ENCODE peak calls at places on chromosomes 2 and 18, in seven cellular contexts. E, M, B, P, R, I and V are unnamed samples.

GRCh38 chr2:239827511-239827865 is 197.7 kb downstream of the NDUFA10 start:
- DNase-seq in B (no peak), R (no peak), E (no peak), P (no peak), M (no peak), I (no peak), V (no peak)

GRCh38 chr2:241931084-241931975 is 61.8 kb downstream of the RTP5 start:
- DNase-seq in I (no peak), B (no peak), P (no peak), M (no peak), E (no peak), R (no peak), V (no peak)

GRCh38 chr2:228657807-228658402 is 476.4 kb upstream of the SPHKAP start:
- DNase-seq in E (peak; percentile 76), P (peak; percentile 3), I (peak; percentile 48), B (no peak), R (no peak), M (no peak), V (peak; percentile 17)

GRCh38 chr2:48912110-48912509 is 156.6 kb upstream of the LHCGR start:
- DNase-seq in I (peak; percentile 19), E (no peak), M (no peak), B (no peak), P (no peak), R (no peak), V (no peak)

GRCh38 chr2:29115797-29116781 is 874 bp downstream of the CLIP4 start:
- DNase-seq in M (peak; percentile 57), E (peak; percentile 62), I (peak; percentile 82), R (peak; percentile 43), P (peak; percentile 78), B (no peak), V (peak; percentile 75)

GRCh38 chr2:2839393-2840096 is 508.5 kb upstream of the MYT1L start:
- DNase-seq in E (no peak), P (no peak), M (no peak), I (no peak), R (no peak), B (no peak), V (no peak)

GRCh38 chr2:105919826-105920225 is 175.1 kb downstream of the NCK2 start:
- DNase-seq in E (peak; percentile 61), M (peak; percentile 30), R (no peak), B (peak; percentile 15), I (peak; percentile 22), P (no peak), V (no peak)

GRCh38 chr2:231057590-231057989 is 923 bp downstream of the PSMD1 start:
- DNase-seq in I (no peak), P (no peak), E (peak; percentile 18), B (no peak), R (no peak), M (no peak), V (no peak)

GRCh38 chr2:230914886-230915285 is 10.2 kb downstream of the GPR55 start:
- DNase-seq in R (no peak), P (no peak), I (no peak), B (no peak), E (no peak), M (no peak), V (no peak)

GRCh38 chr2:37698931-37699481 is 27.6 kb upstream of the CDC42EP3 start:
- DNase-seq in M (no peak), P (no peak), B (no peak), E (peak; percentile 68), R (no peak), I (no peak), V (no peak)

GRCh38 chr2:137797630-137798029 is 166.6 kb upstream of the HNMT start:
- DNase-seq in E (no peak), M (no peak), I (no peak), R (no peak), P (no peak), B (no peak), V (no peak)

GRCh38 chr2:222707689-222708273 is 36.3 kb downstream of the MOGAT1 start:
- DNase-seq in M (no peak), B (no peak), I (peak; percentile 42), R (no peak), E (peak; percentile 46), P (no peak), V (peak; percentile 35)

GRCh38 chr2:35989523-35989922 is 366.1 kb upstream of the CRIM1 start:
- DNase-seq in P (no peak), E (no peak), I (peak; percentile 29), M (no peak), R (no peak), B (no peak), V (no peak)

GRCh38 chr2:162090109-162090508 is 16.1 kb upstream of the DPP4 start:
- DNase-seq in B (no peak), M (no peak), P (no peak), I (no peak), R (no peak), E (peak; percentile 72), V (no peak)

GRCh38 chr18:49305688-49306336 is 154.6 kb downstream of the DYM start:
- DNase-seq in P (no peak), B (no peak), E (peak; percentile 1), R (no peak), M (no peak), I (no peak), V (no peak)

GRCh38 chr2:179422037-179422643 is 157.5 kb upstream of the SESTD1 start:
- DNase-seq in R (peak; percentile 81), I (peak; percentile 66), E (peak; percentile 84), M (no peak), B (no peak), P (no peak), V (peak; percentile 42)

GRCh38 chr2:181763423-181763822 is 83.1 kb upstream of the NEUROD1 start:
- DNase-seq in I (no peak), M (no peak), E (no peak), B (no peak), R (no peak), P (no peak), V (no peak)

GRCh38 chr18:37442477-37442876 is 123.1 kb downstream of the CELF4 start:
- DNase-seq in P (no peak), M (no peak), E (no peak), R (no peak), B (no peak), I (no peak), V (no peak)

GRCh38 chr2:142918624-142919023 is 41.2 kb downstream of the KYNU start:
- DNase-seq in E (peak; percentile 4), M (no peak), P (no peak), I (no peak), R (no peak), B (no peak), V (no peak)

GRCh38 chr2:230942371-230942770 is 17.3 kb upstream of the GPR55 start:
- DNase-seq in I (no peak), R (no peak), P (no peak), B (no peak), M (no peak), E (no peak), V (no peak)

GRCh38 chr2:20625920-20626697 is 24.8 kb downstream of the HS1BP3 start:
- DNase-seq in B (no peak), R (no peak), M (no peak), E (no peak), P (no peak), I (no peak), V (no peak)

GRCh38 chr18:78699516-78699915 is 280.1 kb upstream of the SALL3 start:
- DNase-seq in P (no peak), M (no peak), R (no peak), I (no peak), B (no peak), E (no peak), V (no peak)

GRCh38 chr2:176544579-176545365 is 275.5 kb downstream of the MTX2 start:
- DNase-seq in B (no peak), E (no peak), R (no peak), M (no peak), I (no peak), P (no peak), V (no peak)

GRCh38 chr2:108570416-108570815 is 36.1 kb downstream of the LIMS1 start:
- DNase-seq in M (no peak), I (peak; percentile 61), B (no peak), R (no peak), P (no peak), E (peak; percentile 86), V (no peak)
- H3K4me3 ChIP-seq in M (no peak overlapping the region), I (peak overlapping the region; percentile 7), B (no peak overlapping the region), R (no peak overlapping the region), P (no peak overlapping the region), E (peak overlapping the region; percentile 33), V (no peak overlapping the region)

GRCh38 chr2:207161724-207162123 is 4.0 kb downstream of the KLF7 start:
- DNase-seq in B (no peak), I (peak; percentile 64), E (peak; percentile 75), R (no peak), M (no peak), P (no peak), V (no peak)
- H3K4me3 ChIP-seq in B (no peak overlapping the region), I (peak overlapping the region; percentile 53), E (peak overlapping the region; percentile 10), R (no peak overlapping the region), M (no peak overlapping the region), P (peak overlapping the region; percentile 31), V (no peak overlapping the region)

GRCh38 chr2:25517701-25518100 is 155.7 kb downstream of the DTNB start:
- DNase-seq in R (no peak), M (no peak), B (no peak), E (no peak), I (no peak), P (no peak), V (no peak)

GRCh38 chr2:25523060-25523459 is 150.3 kb downstream of the DTNB start:
- DNase-seq in B (no peak), M (no peak), P (no peak), E (no peak), I (no peak), R (no peak), V (no peak)

GRCh38 chr2:25524507-25524906 is 148.9 kb downstream of the DTNB start:
- DNase-seq in B (no peak), E (no peak), I (no peak), P (no peak), M (no peak), R (no peak), V (no peak)

GRCh38 chr2:25521126-25521525 is 152.3 kb downstream of the DTNB start:
- DNase-seq in M (no peak), R (no peak), E (no peak), I (no peak), B (no peak), P (no peak), V (no peak)

DNA sequence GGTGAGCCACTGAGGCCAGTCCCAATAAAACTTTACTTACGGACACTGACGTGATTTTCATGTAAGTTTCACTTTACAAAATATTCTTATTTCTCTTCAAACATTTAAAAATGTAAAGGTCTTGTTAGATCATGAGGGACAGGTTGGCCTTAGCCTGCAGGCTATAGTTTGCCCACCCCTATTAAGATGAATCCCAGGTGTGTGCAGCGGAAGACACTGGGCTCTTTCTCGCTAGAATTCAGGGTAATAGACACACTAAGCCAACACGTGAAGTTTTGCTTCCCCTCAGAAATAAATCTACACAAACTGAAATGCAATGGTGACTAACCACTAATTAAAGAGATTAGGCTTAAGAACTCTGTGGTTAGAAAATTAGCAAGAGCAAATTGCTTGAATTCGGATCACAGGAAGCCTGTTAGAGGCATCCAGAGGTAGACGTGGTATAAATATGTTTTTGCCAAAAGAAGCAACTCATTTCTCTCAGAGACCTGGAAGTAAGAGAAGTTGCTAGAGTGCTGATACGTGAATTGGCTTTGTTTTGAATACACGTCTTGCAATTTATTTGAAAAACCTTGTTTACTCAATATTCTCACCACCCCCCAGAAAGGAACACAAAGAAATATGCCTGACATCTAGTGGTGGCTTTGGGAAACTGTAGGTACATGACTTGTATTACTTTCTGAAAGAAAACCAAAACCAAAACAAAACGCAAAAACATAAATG is 151.6 kb downstream of the DTNB start:
- DNase-seq in B (no peak), P (peak; percentile 90), E (peak; percentile 80), M (peak; percentile 22), R (peak; percentile 27), I (peak; percentile 76), V (peak; percentile 80)
- H3K4me3 ChIP-seq in B (no peak overlapping the region), P (no peak overlapping the region), E (peak overlapping the region; percentile 52), M (no peak overlapping the region), R (no peak overlapping the region), I (no peak overlapping the region), V (peak overlapping the region; percentile 13)

GRCh38 chr2:216943109-216943508 is 83.2 kb upstream of the TNP1 start:
- DNase-seq in M (no peak), P (no peak), I (no peak), R (no peak), E (no peak), B (no peak), V (no peak)
- H3K4me3 ChIP-seq in M (no peak overlapping the region), P (no peak overlapping the region), I (no peak overlapping the region), R (no peak overlapping the region), E (no peak overlapping the region), B (no peak overlapping the region), V (no peak overlapping the region)